ENCODE peak calls at places on chromosomes 13 and 19, in nine cellular contexts. Y, V, C, R, Z, O, B, D and E are unnamed samples.

GRCh38 chr19:55503447-55504251 is 15.4 kb downstream of the SSC5D start:
- DNase-seq in Y (peak), V (peak), C (peak), R (peak), Z (peak), O (peak), B (peak), D (peak), E (peak)

GRCh38 chr13:32298695-32299094 is 16.5 kb downstream of the ZAR1L start:
- DNase-seq in Y (no peak), V (no peak), C (no peak), R (no peak), Z (no peak), O (no peak), B (no peak), D (no peak), E (no peak)

GRCh38 chr19:35777411-35777841 is 2.1 kb downstream of the ARHGAP33 start:
- DNase-seq in Y (no peak), V (no peak), C (no peak), R (no peak), Z (no peak), O (no peak), B (no peak), D (no peak), E (no peak)

GRCh38 chr19:2703691-2704216 is 1.3 kb upstream of the GNG7 start:
- DNase-seq in Y (no peak), V (no peak), C (no peak), R (no peak), Z (no peak), O (no peak), B (no peak), D (no peak), E (no peak)

GRCh38 chr13:43433691-43434121 is 353.1 kb downstream of the ENOX1 start:
- DNase-seq in Y (no peak), V (no peak), C (no peak), R (no peak), Z (no peak), O (no peak), B (no peak), D (no peak), E (no peak)

GRCh38 chr19:52648336-52648990 is 10.3 kb upstream of the ZNF83 start:
- DNase-seq in Y (no peak), V (no peak), C (no peak), R (peak), Z (no peak), O (no peak), B (no peak), D (no peak), E (no peak)

GRCh38 chr13:113796948-113797676 is 38.1 kb downstream of the TMEM255B start:
- DNase-seq in Y (peak), V (no peak), C (no peak), R (no peak), Z (no peak), O (no peak), B (no peak), D (no peak), E (no peak)

GRCh38 chr13:74187564-74187963 is 53.4 kb upstream of the KLF12 start:
- DNase-seq in Y (no peak), V (no peak), C (no peak), R (peak), Z (no peak), O (no peak), B (no peak), D (no peak), E (no peak)

GRCh38 chr19:13110099-13110610 is 6.4 kb downstream of the TRMT1 start:
- DNase-seq in Y (no peak), V (no peak), C (no peak), R (no peak), Z (no peak), O (no peak), B (no peak), D (no peak), E (no peak)

GRCh38 chr19:49658566-49659442 is 6.9 kb downstream of the IRF3 start:
- DNase-seq in Y (no peak), V (no peak), C (no peak), R (no peak), Z (no peak), O (no peak), B (no peak), D (no peak), E (no peak)

GRCh38 chr19:47143322-47144073 is 12.9 kb downstream of the SAE1 start:
- DNase-seq in Y (no peak), V (no peak), C (no peak), R (no peak), Z (no peak), O (no peak), B (no peak), D (no peak), E (no peak)

GRCh38 chr19:49677232-49677881 is at the start of gene PRMT1:
- DNase-seq in Y (peak), V (peak), C (no peak), R (peak), Z (no peak), O (no peak), B (no peak), D (peak), E (peak)

GRCh38 chr13:110683203-110683883 is 22.6 kb downstream of the CARS2 start:
- DNase-seq in Y (no peak), V (no peak), C (no peak), R (peak), Z (no peak), O (no peak), B (no peak), D (no peak), E (no peak)

GRCh38 chr13:109875746-109876145 is 89.4 kb upstream of the IRS2 start:
- DNase-seq in Y (no peak), V (no peak), C (no peak), R (no peak), Z (no peak), O (no peak), B (no peak), D (no peak), E (no peak)

GRCh38 chr13:34179481-34179880 is 361.5 kb downstream of the RFC3 start:
- DNase-seq in Y (peak), V (no peak), C (no peak), R (peak), Z (no peak), O (no peak), B (no peak), D (no peak), E (no peak)

GRCh38 chr13:41061914-41062837 is 867 bp downstream of the WBP4 start:
- DNase-seq in Y (peak), V (no peak), C (no peak), R (peak), Z (no peak), O (peak), B (no peak), D (no peak), E (no peak)

GRCh38 chr13:29589967-29590366 is 5.5 kb downstream of the SLC7A1 start:
- DNase-seq in Y (no peak), V (no peak), C (no peak), R (no peak), Z (no peak), O (no peak), B (no peak), D (no peak), E (peak)

GRCh38 chr13:106623799-106624198 is 55.9 kb upstream of the ARGLU1 start:
- DNase-seq in Y (no peak), V (no peak), C (no peak), R (no peak), Z (no peak), O (no peak), B (no peak), D (no peak), E (no peak)

GRCh38 chr13:112716841-112717520 is 27.1 kb downstream of the ATP11A start:
- DNase-seq in Y (no peak), V (no peak), C (no peak), R (no peak), Z (no peak), O (no peak), B (no peak), D (no peak), E (no peak)

GRCh38 chr19:42528354-42529247 is at the start of gene CEACAM1:
- DNase-seq in Y (peak), V (no peak), C (peak), R (peak), Z (no peak), O (peak), B (peak), D (no peak), E (no peak)

GRCh38 chr13:106756446-106756845 is 188.5 kb upstream of the ARGLU1 start:
- DNase-seq in Y (no peak), V (no peak), C (no peak), R (no peak), Z (no peak), O (no peak), B (no peak), D (no peak), E (no peak)

GRCh38 chr13:90857921-90858320 is 489.6 kb upstream of the MIR17HG start:
- DNase-seq in Y (no peak), V (no peak), C (no peak), R (no peak), Z (no peak), O (no peak), B (no peak), D (no peak), E (no peak)

GRCh38 chr19:29873801-29874575 is 62.2 kb downstream of the CCNE1 start:
- DNase-seq in Y (no peak), V (no peak), C (no peak), R (no peak), Z (no peak), O (no peak), B (no peak), D (no peak), E (no peak)

GRCh38 chr13:76886005-76886291 is 257 bp downstream of the KCTD12 start:
- DNase-seq in Y (no peak), V (no peak), C (no peak), R (no peak), Z (no peak), O (no peak), B (no peak), D (no peak), E (no peak)